ENCODE peak calls at places on chromosomes 1 and 21, in five cellular contexts. N, E, P, U and M are unnamed samples. For H3K4me1, the result is how much of the 10 kb centered on the place peaks cover.

GRCh38 chr1:205351984-205352713 is 4.6 kb downstream of the KLHDC8A start:
- DNase-seq in N (peak), E (peak), P (peak), U (no peak), M (peak)

GRCh38 chr1:181112071-181112929 is 23.8 kb downstream of the IER5 start:
- DNase-seq in N (peak), E (peak), P (peak), U (peak), M (peak)

GRCh38 chr21:32572574-32573420 is 12.5 kb downstream of the TCP10L start:
- DNase-seq in N (no peak), E (no peak), P (peak), U (no peak), M (peak)

GRCh38 chr1:28796321-28797213 is 15.4 kb upstream of the OPRD1 start:
- DNase-seq in N (no peak), E (no peak), P (no peak), U (no peak), M (peak)

GRCh38 chr1:221858758-221859157 is 116.9 kb upstream of the DUSP10 start:
- DNase-seq in N (peak), E (peak), P (no peak), U (no peak), M (no peak)

GRCh38 chr1:205933672-205934618 is 9.3 kb downstream of the SLC26A9 start:
- DNase-seq in N (peak), E (peak), P (no peak), U (no peak), M (no peak)

GRCh38 chr1:16286122-16286521 is 49.1 kb upstream of the CPLANE2 start:
- DNase-seq in N (no peak), E (no peak), P (no peak), U (no peak), M (no peak)

GRCh38 chr1:35637401-35637809 is 3.9 kb downstream of the PSMB2 start:
- DNase-seq in N (peak), E (peak), P (no peak), U (no peak), M (no peak)

GRCh38 chr1:203572134-203572625 is 54.5 kb upstream of the ATP2B4 start:
- DNase-seq in N (peak), E (peak), P (no peak), U (no peak), M (peak)

GRCh38 chr1:86970938-86971337 is 56.5 kb downstream of the HS2ST1 start:
- DNase-seq in N (no peak), E (no peak), P (no peak), U (no peak), M (no peak)

GRCh38 chr21:46286668-46286982 is 483 bp downstream of the YBEY start:
- DNase-seq in N (no peak), E (no peak), P (no peak), U (no peak), M (no peak)
- H3K9ac ChIP-seq in N (peak), E (peak), P (peak), U (peak), M (peak)

GRCh38 chr1:213221209-213221608 is 170.2 kb downstream of the RPS6KC1 start:
- DNase-seq in N (no peak), E (no peak), P (no peak), U (no peak), M (no peak)
- H3K4me1 ChIP-seq in N (under half), E (under half), P (under half), U (under half), M (under half)

GRCh38 chr1:226661965-226662364 is 77.1 kb downstream of the ITPKB start:
- DNase-seq in N (no peak), E (peak), P (no peak), U (no peak), M (no peak)
- H3K9ac ChIP-seq in N (peak), E (peak), P (no peak), U (no peak), M (no peak)

GRCh38 chr1:25559031-25559430 is 15.6 kb downstream of the LDLRAP1 start:
- DNase-seq in N (no peak), E (no peak), P (no peak), U (no peak), M (no peak)
- H3K4me1 ChIP-seq in N (under half), E (under half), P (under half), U (under half), M (under half)

DNA sequence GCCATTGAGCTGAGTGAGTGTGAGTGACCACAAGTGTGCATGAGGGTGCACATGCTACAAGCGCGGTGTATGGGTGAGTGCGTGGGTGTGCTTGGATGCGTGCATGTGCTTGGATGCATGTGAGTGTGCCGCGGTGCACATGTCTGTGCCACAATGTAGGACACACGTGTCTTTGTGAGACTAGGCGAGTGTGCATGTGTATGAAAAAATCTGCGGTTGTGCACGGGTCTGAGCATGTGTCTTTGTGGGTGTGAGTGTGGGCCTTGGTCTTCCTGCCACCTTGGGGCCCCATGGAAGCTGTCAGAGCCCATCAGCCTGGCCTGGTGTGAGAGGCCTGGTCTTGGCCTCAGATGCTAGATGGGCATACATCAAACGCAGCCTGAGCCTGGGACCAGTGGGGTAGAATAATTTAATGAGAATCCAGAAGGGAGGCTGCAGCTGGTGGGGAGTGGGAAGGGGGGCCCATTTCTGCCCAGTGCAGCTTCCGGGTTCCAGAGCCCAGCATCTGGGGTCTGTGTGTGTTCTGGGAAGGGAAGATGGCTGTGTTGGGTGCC is 103.9 kb upstream of the SLC2A1 start:
- DNase-seq in N (no peak), E (no peak), P (no peak), U (no peak), M (no peak)
- H3K9ac ChIP-seq in N (no peak), E (no peak), P (no peak), U (no peak), M (no peak)

DNA sequence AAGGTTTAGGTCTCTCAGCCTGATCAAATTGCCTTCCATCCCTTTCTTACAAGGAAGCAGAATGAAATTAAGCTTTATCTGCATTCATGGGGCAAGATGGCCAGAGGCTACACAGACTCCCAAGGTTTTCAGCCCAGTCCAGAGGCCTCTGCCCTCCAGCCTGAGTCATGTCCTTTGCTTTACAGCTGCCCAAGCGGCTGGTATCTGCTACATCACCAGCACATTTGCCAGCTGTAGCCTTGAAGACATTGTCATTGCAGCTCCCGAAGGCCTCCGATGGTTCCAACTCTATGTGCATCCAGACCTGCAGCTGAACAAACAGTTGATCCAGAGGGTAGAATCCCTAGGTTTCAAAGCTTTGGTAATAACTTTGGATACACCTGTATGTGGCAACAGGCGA is 16.0 kb downstream of the HAO2 start:
- DNase-seq in N (no peak), E (no peak), P (no peak), U (no peak), M (no peak)
- H3K4me1 ChIP-seq in N (under half), E (under half), P (under half), U (under half), M (under half)

DNA sequence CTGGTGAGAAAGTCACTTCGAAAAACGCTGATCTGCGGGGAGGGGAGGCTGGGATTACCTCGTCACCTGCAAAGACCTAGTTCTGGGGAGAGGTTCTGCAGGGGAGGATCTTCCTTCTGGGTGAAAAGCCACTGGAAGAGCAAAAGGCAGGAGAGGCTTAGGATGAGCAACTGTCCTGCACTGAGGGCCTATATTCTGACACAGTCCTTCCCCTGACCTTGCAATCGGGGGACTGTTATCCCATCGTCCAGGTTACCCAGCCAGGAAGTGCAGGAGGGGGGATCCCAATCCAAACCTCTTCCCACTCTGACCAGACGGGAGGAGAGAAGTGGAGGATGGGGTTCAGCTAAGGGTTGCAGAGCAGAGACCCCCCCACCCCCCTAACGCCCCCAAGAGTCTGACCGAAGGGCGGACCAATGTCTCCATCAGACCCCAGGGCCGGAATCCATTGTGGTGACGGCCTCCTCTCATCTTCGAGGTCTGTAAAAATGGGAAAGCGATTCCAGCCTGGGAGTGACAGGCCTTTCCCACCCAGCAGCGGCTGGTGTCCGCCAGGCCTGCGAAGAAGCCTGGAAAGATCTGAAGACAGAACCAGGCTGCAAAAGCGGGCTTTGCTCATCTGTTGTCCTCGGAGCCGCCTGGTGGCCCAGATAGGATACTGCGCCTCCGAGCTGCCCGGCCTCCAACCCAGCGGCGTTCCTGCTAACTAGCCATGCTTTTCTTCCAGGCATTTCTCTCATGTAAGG is 1.6 kb upstream of the DHRS3 start:
- DNase-seq in N (peak), E (peak), P (peak), U (peak), M (peak)
- H3K9ac ChIP-seq in N (peak), E (peak), P (peak), U (peak), M (peak)

GRCh38 chr21:42260121-42260520 is 41.2 kb downstream of the ABCG1 start:
- DNase-seq in N (no peak), E (no peak), P (no peak), U (no peak), M (no peak)
- H3K4me1 ChIP-seq in N (under half), E (under half), P (under half), U (under half), M (under half)

DNA sequence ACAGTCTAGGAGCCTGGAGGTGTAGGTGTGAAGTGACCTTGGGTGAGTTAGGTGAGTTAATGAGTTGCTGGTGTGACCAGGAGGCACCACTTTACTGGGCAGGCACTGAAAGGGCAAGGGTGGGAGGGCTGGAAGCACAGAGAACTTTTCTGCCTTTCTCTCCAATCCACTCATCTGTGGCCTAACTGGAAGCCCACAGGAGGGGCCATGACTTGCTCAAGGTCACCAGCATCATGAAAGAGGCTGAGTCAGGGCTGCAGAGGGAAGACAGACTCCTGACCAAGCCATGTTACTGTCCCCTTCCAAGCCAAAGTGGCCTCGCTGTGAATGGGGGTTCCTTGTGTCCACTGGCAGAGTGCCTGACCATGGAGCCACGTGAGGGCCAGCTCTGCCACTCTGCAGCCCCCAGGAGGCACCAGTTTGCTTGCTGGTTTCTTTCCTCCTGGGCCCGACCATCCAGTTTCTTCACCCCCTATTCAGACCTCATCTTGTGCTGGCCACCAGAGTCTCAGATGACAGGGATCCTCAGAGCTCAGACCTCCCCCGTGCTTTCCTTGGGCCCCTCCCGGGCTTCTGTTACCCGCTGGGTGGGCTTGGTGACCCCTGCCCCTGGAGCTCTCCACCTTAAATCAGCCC is 4.3 kb upstream of the BSND start:
- DNase-seq in N (no peak), E (no peak), P (no peak), U (no peak), M (peak)
- H3K9ac ChIP-seq in N (no peak), E (no peak), P (no peak), U (no peak), M (no peak)